ENCODE peak calls at places on chromosomes 12 and 14, in seven cellular contexts. N is activated CD4-positive, alpha-beta T cell treated with anti-CD3 and anti-CD28 coated beads, Interleukin-2, amount 50 U/mL, for 4 hours; V is sciatic nerve; O is endothelial cell; H is activated T-cell treated with anti-CD3 and anti-CD28 coated beads, Interleukin-2, amount 50 U/mL, for 72 hours; T is non-pigmented ciliary epithelial cell; P is HCEC 1CT. A is an unnamed sample.

GRCh38 chr14:29806124-29806517 is 121.5 kb downstream of the PRKD1 start:
- DNase-seq in H (no peak), T (no peak), O (no peak), N (no peak), V (no peak), P (no peak), A (no peak)

GRCh38 chr12:30201301-30202160 is 417.8 kb upstream of the TMTC1 start:
- DNase-seq in N (no peak), P (no peak), T (no peak), O (no peak), H (no peak), V (peak), A (peak)

GRCh38 chr12:112961536-112961935 is 16.8 kb upstream of the OAS2 start:
- DNase-seq in V (no peak), T (no peak), O (no peak), H (no peak), P (no peak), N (no peak), A (no peak)

GRCh38 chr12:125210104-125210755 is 145.0 kb downstream of the AACS start:
- DNase-seq in T (no peak), O (no peak), H (peak), N (no peak), V (no peak), P (no peak), A (no peak)

GRCh38 chr12:19539836-19540235 is 100.5 kb downstream of the AEBP2 start:
- DNase-seq in N (no peak), T (no peak), P (peak), V (no peak), O (no peak), H (no peak), A (no peak)

GRCh38 chr14:99136401-99136800 is 135.6 kb downstream of the BCL11B start:
- DNase-seq in H (no peak), V (no peak), O (no peak), T (no peak), N (no peak), P (no peak), A (no peak)

GRCh38 chr12:76032043-76032981 is 736 bp upstream of the PHLDA1 start:
- DNase-seq in T (no peak), P (peak), O (peak), H (peak), N (no peak), V (peak), A (peak)

GRCh38 chr14:79631276-79631675 is 580.0 kb downstream of the DIO2 start:
- DNase-seq in P (no peak), T (no peak), V (no peak), N (no peak), H (no peak), O (no peak), A (peak)

GRCh38 chr14:75660630-75661498 is at the start of the genes ERG28 and TTLL5:
- DNase-seq in T (peak), P (peak), H (peak), N (peak), V (peak), O (peak), A (peak)

GRCh38 chr12:49121047-49121696 is 10.0 kb downstream of the TUBA1B start:
- DNase-seq in N (no peak), V (peak), H (no peak), O (peak), T (no peak), P (peak), A (peak)

GRCh38 chr14:77457115-77457521 is 283 bp downstream of the VIPAS39 start:
- DNase-seq in O (no peak), N (no peak), T (no peak), H (no peak), V (no peak), P (peak), A (no peak)

GRCh38 chr12:25249951-25250738 is 584 bp downstream of the KRAS start:
- DNase-seq in N (peak), V (peak), O (peak), P (no peak), H (peak), T (no peak), A (peak)